ENCODE peak calls at places on chromosomes 7 and 10, in five cellular contexts. K, V, M, G and X are unnamed samples.

GRCh38 chr10:76009531-76009930 is 578.1 kb downstream of the LRMDA start:
- DNase-seq in K (no peak), V (no peak), G (no peak), M (no peak), X (no peak)

GRCh38 chr7:38975944-38976392 is 1.7 kb upstream of the POU6F2 start:
- DNase-seq in M (no peak), V (peak), K (no peak), G (no peak), X (no peak)

GRCh38 chr10:43287056-43288007 is 20.5 kb upstream of the RASGEF1A start:
- DNase-seq in G (no peak), V (no peak), M (peak), K (no peak), X (peak)

GRCh38 chr7:106057962-106058901 is 53.9 kb downstream of the SYPL1 start:
- DNase-seq in K (no peak), V (no peak), M (no peak), G (no peak), X (no peak)

GRCh38 chr7:75642810-75643486 is 95.8 kb downstream of the HIP1 start:
- DNase-seq in V (peak), G (no peak), K (no peak), M (peak), X (peak)

GRCh38 chr10:31677198-31678138 is 251.2 kb downstream of the ARHGAP12 start:
- DNase-seq in K (no peak), V (peak), M (no peak), G (no peak), X (no peak)

GRCh38 chr10:132515811-132516726 is 21.5 kb upstream of the INPP5A start:
- DNase-seq in M (no peak), G (no peak), K (no peak), V (peak), X (no peak)

GRCh38 chr7:256461-256940 is 33.5 kb upstream of the FOXL3 start:
- DNase-seq in M (no peak), K (no peak), V (no peak), G (peak), X (no peak)

GRCh38 chr7:137287651-137288258 is 55.8 kb downstream of the PTN start:
- DNase-seq in V (no peak), G (no peak), M (no peak), K (no peak), X (peak)